ENCODE peak calls at places on chromosomes 12 and 14, in five cellular contexts. E, C, W, L and U are unnamed samples.

GRCh38 chr12:33180921-33181320 is 258.7 kb downstream of the SYT10 start:
- DNase-seq in E (no peak), L (peak; percentile 2), W (peak; percentile 48), C (no peak), U (no peak)

GRCh38 chr12:120194226-120194533 is 335 bp downstream of the GCN1 start:
- DNase-seq in C (no peak), E (no peak), L (no peak), W (no peak), U (no peak)

GRCh38 chr12:58530421-58531067 is 389.8 kb downstream of the LRIG3 start:
- DNase-seq in W (no peak), L (no peak), C (no peak), E (peak; percentile 65), U (no peak)

GRCh38 chr12:127570793-127571360 is 696.1 kb upstream of the TMEM132C start:
- DNase-seq in L (no peak), E (no peak), W (no peak), C (no peak), U (no peak)

GRCh38 chr12:86186449-86186848 is 69.7 kb downstream of the MGAT4C start:
- DNase-seq in C (no peak), W (no peak), E (no peak), L (peak; percentile 4), U (no peak)

GRCh38 chr14:94572637-94573303 is 8.5 kb upstream of the SERPINA5 start:
- DNase-seq in L (no peak), E (no peak), W (no peak), C (peak; percentile 3), U (no peak)

GRCh38 chr12:67764946-67765619 is 116.5 kb downstream of the DYRK2 start:
- DNase-seq in W (no peak), L (no peak), C (no peak), E (no peak), U (no peak)

GRCh38 chr14:69231486-69231885 is 28.5 kb upstream of the GALNT16 start:
- DNase-seq in L (no peak), W (no peak), E (no peak), C (no peak), U (no peak)

GRCh38 chr14:104877066-104877805 is 12.2 kb downstream of the CEP170B start:
- DNase-seq in E (no peak), W (no peak), L (no peak), C (no peak), U (no peak)

GRCh38 chr14:102087762-102088011 is 843 bp upstream of the HSP90AA1 start:
- DNase-seq in L (no peak), W (no peak), E (no peak), C (no peak), U (no peak)

GRCh38 chr12:132178801-132179401 is 34.6 kb downstream of the NOC4L start:
- DNase-seq in C (no peak), E (no peak), L (no peak), W (peak; percentile 48), U (no peak)

GRCh38 chr12:107917912-107918800 is 143.7 kb downstream of the ASCL4 start:
- DNase-seq in C (no peak), W (no peak), E (no peak), L (peak; percentile 64), U (peak; percentile 39)

GRCh38 chr12:34142430-34142829 is 120.1 kb downstream of the ALG10 start:
- DNase-seq in W (no peak), L (no peak), E (no peak), C (no peak), U (no peak)

GRCh38 chr12:122917508-122918227 is 21.7 kb upstream of the VPS37B start:
- DNase-seq in C (peak; percentile 72), E (no peak), L (peak; percentile 68), W (peak; percentile 88), U (no peak)

GRCh38 chr12:22627351-22627750 is 2.4 kb downstream of the ETNK1 start:
- DNase-seq in C (no peak), L (no peak), E (no peak), W (no peak), U (no peak)

GRCh38 chr12:107515446-107515958 is 170.1 kb upstream of the PWP1 start:
- DNase-seq in E (peak; percentile 55), W (peak; percentile 58), L (peak; percentile 95), C (peak; percentile 77), U (no peak)

GRCh38 chr12:56521590-56522371 is at the start of gene RBMS2:
- DNase-seq in E (peak; percentile 83), W (peak; percentile 76), L (peak; percentile 77), C (peak; percentile 95), U (peak; percentile 62)

GRCh38 chr12:11657511-11657910 is 8.0 kb downstream of the ETV6 start:
- DNase-seq in L (no peak), C (no peak), E (no peak), W (no peak), U (no peak)

GRCh38 chr14:52790011-52790755 is 1.2 kb downstream of the GNPNAT1 start:
- DNase-seq in W (no peak), L (peak; percentile 29), C (no peak), E (no peak), U (peak; percentile 16)

GRCh38 chr12:106782619-106783018 is 8.1 kb downstream of the RIC8B start:
- DNase-seq in W (no peak), L (no peak), C (no peak), E (no peak), U (no peak)

GRCh38 chr14:105700622-105701288 is 174.4 kb downstream of the TMEM121 start:
- DNase-seq in C (peak; percentile 19), E (no peak), W (no peak), L (peak; percentile 20), U (peak; percentile 76)

GRCh38 chr14:99100871-99101270 is 171.1 kb downstream of the BCL11B start:
- DNase-seq in W (no peak), E (no peak), C (no peak), L (no peak), U (no peak)

GRCh38 chr12:93521225-93521854 is 51.1 kb upstream of the SOCS2 start:
- DNase-seq in L (no peak), E (no peak), W (no peak), C (no peak), U (no peak)

GRCh38 chr12:55362675-55363074 is at the start of gene OR6C75:
- DNase-seq in E (no peak), C (no peak), W (no peak), L (no peak), U (no peak)

GRCh38 chr14:75283162-75283883 is 4.7 kb downstream of the FOS start:
- DNase-seq in W (no peak), C (no peak), L (no peak), E (no peak), U (no peak)

GRCh38 chr14:65019944-65020566 is 33.4 kb downstream of the FNTB start:
- DNase-seq in C (no peak), L (peak; percentile 42), W (peak; percentile 47), E (peak; percentile 54), U (peak; percentile 58)

GRCh38 chr12:118124333-118124874 is 11.5 kb upstream of the PEBP1 start:
- DNase-seq in E (no peak), C (no peak), L (no peak), W (no peak), U (no peak)

GRCh38 chr14:103404920-103405319 is 19.7 kb downstream of the MARK3 start:
- DNase-seq in C (no peak), E (no peak), W (no peak), L (no peak), U (no peak)

GRCh38 chr12:69933115-69933552 is 108.1 kb downstream of the MYRFL start:
- DNase-seq in E (no peak), W (no peak), L (no peak), C (no peak), U (peak; percentile 16)

GRCh38 chr12:117050060-117050459 is 49.2 kb downstream of the TESC start:
- DNase-seq in W (no peak), L (no peak), C (no peak), E (no peak), U (no peak)

GRCh38 chr14:106094654-106095189 is 568.3 kb downstream of the TMEM121 start:
- DNase-seq in C (no peak), L (no peak), W (peak; percentile 4), E (no peak), U (peak; percentile 8)

GRCh38 chr14:71554323-71554722 is 377.9 kb upstream of the RGS6 start:
- DNase-seq in L (no peak), E (no peak), W (no peak), C (no peak), U (peak; percentile 25)

GRCh38 chr12:6955462-6956331 is 4.5 kb downstream of the PTPN6 start:
- DNase-seq in L (no peak), E (no peak), W (no peak), C (no peak), U (no peak)

GRCh38 chr14:72774141-72774540 is 119.8 kb downstream of the DPF3 start:
- DNase-seq in L (no peak), C (no peak), E (no peak), W (no peak), U (no peak)

GRCh38 chr14:75554482-75554881 is 23.9 kb upstream of the FLVCR2 start:
- DNase-seq in W (peak; percentile 81), C (no peak), L (peak; percentile 78), E (no peak), U (no peak)

GRCh38 chr12:48615681-48616080 is 45.8 kb upstream of the LALBA start:
- DNase-seq in W (no peak), L (no peak), E (no peak), C (no peak), U (no peak)

GRCh38 chr14:29085546-29085945 is 319.0 kb downstream of the FOXG1 start:
- DNase-seq in L (peak; percentile 5), E (no peak), W (no peak), C (no peak), U (no peak)
- TF ChIP-seq CTCF in L (peak; percentile 23), E (peak; percentile 67), W (no peak), C (no peak), U (no peak)

GRCh38 chr12:105206686-105207374 is 29.1 kb downstream of the APPL2 start:
- DNase-seq in W (no peak), L (no peak), C (no peak), E (no peak), U (no peak)

GRCh38 chr12:105204127-105204526 is 31.8 kb downstream of the APPL2 start:
- DNase-seq in C (no peak), E (no peak), W (no peak), L (no peak), U (no peak)

GRCh38 chr12:105205322-105206048 is 30.5 kb downstream of the APPL2 start:
- DNase-seq in L (no peak), E (no peak), W (no peak), C (no peak), U (no peak)

GRCh38 chr12:105201389-105201788 is 34.6 kb downstream of the APPL2 start:
- DNase-seq in C (no peak), E (no peak), W (no peak), L (no peak), U (no peak)

GRCh38 chr12:105204916-105205315 is 31.1 kb downstream of the APPL2 start:
- DNase-seq in C (no peak), L (no peak), E (peak; percentile 8), W (no peak), U (no peak)
- TF ChIP-seq CTCF in C (no peak), L (no peak), E (no peak), W (no peak), U (no peak)

GRCh38 chr12:61513972-61514371 is 746.2 kb upstream of the USP15 start:
- DNase-seq in L (no peak), E (no peak), C (no peak), W (no peak), U (no peak)

GRCh38 chr12:61513499-61513898 is 746.7 kb upstream of the USP15 start:
- DNase-seq in W (no peak), E (no peak), L (no peak), C (no peak), U (no peak)
- TF ChIP-seq CTCF in W (no peak), E (no peak), L (no peak), C (no peak), U (no peak)

GRCh38 chr12:53726946-53727309 is 324 bp downstream of the CALCOCO1 start:
- DNase-seq in C (peak; percentile 74), W (peak; percentile 17), L (peak; percentile 45), E (no peak), U (no peak)
- TF ChIP-seq CTCF in C (no peak), W (no peak), L (no peak), E (no peak), U (no peak)